ENCODE peak calls at places on chromosomes 13 and 19, in eight cellular contexts. One of them, this sample, is unnamed.

GRCh38 chr13:76937416-76937815 is 10.9 kb upstream of the ACOD1 start:
- DNase-seq in RKO: peak; percentile 66
- DNase-seq in aorta: no peak
- DNase-seq in EL: peak; percentile 95
- DNase-seq in CD8-positive, alpha-beta memory T cell: no peak
- DNase-seq in GM04504: peak; percentile 93
- DNase-seq in cardiac fibroblast: peak; percentile 94
- DNase-seq in HFFc6: peak; percentile 92
- DNase-seq in this sample: peak; percentile 83

GRCh38 chr13:80884031-80884785 is 543.3 kb upstream of the SPRY2 start:
- DNase-seq in RKO: no peak
- DNase-seq in aorta: no peak
- DNase-seq in EL: no peak
- DNase-seq in CD8-positive, alpha-beta memory T cell: no peak
- DNase-seq in GM04504: no peak
- DNase-seq in cardiac fibroblast: no peak
- DNase-seq in HFFc6: no peak
- DNase-seq in this sample: no peak

GRCh38 chr13:74288361-74288911 is 154.2 kb upstream of the KLF12 start:
- DNase-seq in RKO: no peak
- DNase-seq in aorta: peak; percentile 67
- DNase-seq in EL: peak; percentile 8
- DNase-seq in CD8-positive, alpha-beta memory T cell: peak; percentile 2
- DNase-seq in GM04504: no peak
- DNase-seq in cardiac fibroblast: peak; percentile 16
- DNase-seq in HFFc6: no peak
- DNase-seq in this sample: peak; percentile 30

GRCh38 chr19:28710278-28710677 is 502.7 kb downstream of the UQCRFS1 start:
- DNase-seq in RKO: peak; percentile 75
- DNase-seq in aorta: no peak
- DNase-seq in EL: peak; percentile 69
- DNase-seq in CD8-positive, alpha-beta memory T cell: no peak
- DNase-seq in GM04504: peak; percentile 45
- DNase-seq in cardiac fibroblast: peak; percentile 77
- DNase-seq in HFFc6: peak; percentile 66
- DNase-seq in this sample: peak; percentile 74

GRCh38 chr13:112129557-112129956 is 62.6 kb downstream of the SOX1 start:
- DNase-seq in RKO: no peak
- DNase-seq in aorta: peak; percentile 17
- DNase-seq in EL: no peak
- DNase-seq in CD8-positive, alpha-beta memory T cell: no peak
- DNase-seq in GM04504: no peak
- DNase-seq in cardiac fibroblast: no peak
- DNase-seq in HFFc6: no peak
- DNase-seq in this sample: no peak

GRCh38 chr13:42964681-42965305 is 27.2 kb downstream of the EPSTI1 start:
- DNase-seq in RKO: no peak
- DNase-seq in aorta: no peak
- DNase-seq in EL: peak; percentile 26
- DNase-seq in CD8-positive, alpha-beta memory T cell: no peak
- DNase-seq in GM04504: no peak
- DNase-seq in cardiac fibroblast: peak; percentile 15
- DNase-seq in HFFc6: no peak
- DNase-seq in this sample: no peak

GRCh38 chr13:33676045-33676699 is 141.8 kb upstream of the RFC3 start:
- DNase-seq in RKO: no peak
- DNase-seq in aorta: no peak
- DNase-seq in EL: peak; percentile 26
- DNase-seq in CD8-positive, alpha-beta memory T cell: no peak
- DNase-seq in GM04504: no peak
- DNase-seq in cardiac fibroblast: peak; percentile 26
- DNase-seq in HFFc6: peak; percentile 3
- DNase-seq in this sample: peak; percentile 15

GRCh38 chr13:20174656-20175405 is 14.0 kb upstream of the GJA3 start:
- DNase-seq in RKO: peak; percentile 96
- DNase-seq in aorta: peak; percentile 89
- DNase-seq in EL: peak; percentile 96
- DNase-seq in CD8-positive, alpha-beta memory T cell: no peak
- DNase-seq in GM04504: peak; percentile 88
- DNase-seq in cardiac fibroblast: peak; percentile 94
- DNase-seq in HFFc6: peak; percentile 92
- DNase-seq in this sample: peak; percentile 97

GRCh38 chr13:62337109-62337880 is 921.6 kb upstream of the PCDH20 start:
- DNase-seq in RKO: no peak
- DNase-seq in aorta: no peak
- DNase-seq in EL: no peak
- DNase-seq in CD8-positive, alpha-beta memory T cell: no peak
- DNase-seq in GM04504: no peak
- DNase-seq in cardiac fibroblast: no peak
- DNase-seq in HFFc6: no peak
- DNase-seq in this sample: peak; percentile 1

This sample was measured in kidney tubule cell.